ENCODE peak calls at places on chromosomes 4 and X, in four cellular contexts. P, V, G and F are unnamed samples.

GRCh38 chr4:94757192-94758140 is at the start of gene BMPR1B:
- DNase-seq in P (no peak), V (peak; percentile 70), G (peak; percentile 77), F (no peak)

GRCh38 chr4:123994917-123995316 is 598.3 kb downstream of the SPRY1 start:
- DNase-seq in G (peak; percentile 9), V (no peak), P (no peak), F (no peak)

GRCh38 chr4:41067369-41067768 is 147.0 kb downstream of the APBB2 start:
- DNase-seq in V (peak; percentile 75), G (no peak), P (no peak), F (no peak)

GRCh38 chrX:39613997-39614679 is 483.6 kb downstream of the BCOR start:
- DNase-seq in V (no peak), P (no peak), G (no peak), F (peak; percentile 6)

GRCh38 chr4:71456841-71457240 is 118.0 kb downstream of the SLC4A4 start:
- DNase-seq in P (no peak), V (peak; percentile 72), G (peak; percentile 73), F (no peak)

GRCh38 chr4:169124661-169125060 is 114.6 kb upstream of the CBR4 start:
- DNase-seq in P (no peak), V (no peak), G (no peak), F (no peak)

GRCh38 chrX:10620121-10620699 is at the start of gene MID1:
- DNase-seq in V (peak; percentile 87), G (peak; percentile 85), P (peak; percentile 19), F (peak; percentile 10)

GRCh38 chrX:120223374-120223773 is 27.2 kb upstream of the ZBTB33 start:
- DNase-seq in V (no peak), G (no peak), P (no peak), F (no peak)

GRCh38 chrX:154396948-154397887 is 959 bp upstream of the RPL10 start:
- DNase-seq in P (peak; percentile 41), V (peak; percentile 70), G (peak; percentile 54), F (peak; percentile 64)

GRCh38 chr4:88573286-88573994 is 18.8 kb upstream of the HERC3 start:
- DNase-seq in G (no peak), V (no peak), P (no peak), F (no peak)

GRCh38 chr4:113398441-113399143 is 349.1 kb downstream of the ANK2 start:
- DNase-seq in P (no peak), G (no peak), V (no peak), F (no peak)

GRCh38 chr4:46270986-46271596 is 118.8 kb downstream of the GABRA2 start:
- DNase-seq in V (peak; percentile 29), P (no peak), G (peak; percentile 3), F (no peak)

GRCh38 chr4:109005523-109005922 is 242.7 kb upstream of the ETNPPL start:
- DNase-seq in P (no peak), V (peak; percentile 51), G (peak; percentile 75), F (no peak)

DNA sequence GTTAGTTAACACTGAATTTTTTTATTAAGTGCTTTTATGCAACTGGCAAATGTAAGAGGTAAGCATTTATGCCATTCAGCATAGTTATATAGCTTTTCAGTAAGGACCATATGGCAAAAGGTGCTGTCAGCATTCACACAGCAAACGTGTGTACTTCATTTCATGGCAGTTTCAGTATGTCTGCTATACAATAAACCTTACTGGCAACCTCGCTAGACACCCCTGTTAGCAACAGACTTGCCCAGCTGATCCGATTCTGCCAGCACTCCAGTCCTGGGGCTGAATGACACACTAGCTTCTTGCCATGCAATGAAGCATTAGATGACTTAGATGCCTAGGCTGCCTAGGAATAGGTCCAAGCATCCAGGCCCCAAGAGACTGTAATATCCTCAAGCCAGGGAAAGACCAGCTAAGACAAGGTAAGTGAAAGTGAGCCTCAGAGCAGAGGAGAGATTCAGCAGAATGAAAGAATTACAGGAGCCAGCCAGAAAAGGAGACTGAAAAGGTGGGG is 47.3 kb upstream of the DOCK11 start:
- DNase-seq in V (no peak), P (no peak), G (peak; percentile 7), F (no peak)
- H3K27ac ChIP-seq in V (no peak overlapping the region), P (no peak overlapping the region), G (no peak overlapping the region), F (no peak overlapping the region)

DNA sequence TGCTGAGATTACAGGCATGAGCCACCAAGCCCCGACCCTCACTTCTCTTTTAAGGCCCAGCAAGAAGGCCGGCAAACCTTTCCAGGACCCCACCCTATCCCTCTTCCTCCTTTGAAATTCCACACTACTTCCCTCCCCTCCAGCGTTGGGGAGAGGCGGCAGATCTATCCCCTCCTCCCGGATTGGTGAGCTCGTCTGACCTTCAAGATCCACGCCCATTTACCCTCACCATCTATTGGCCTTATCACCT is 4.5 kb upstream of the PRICKLE3 start:
- DNase-seq in V (no peak), P (no peak), G (no peak), F (no peak)
- H3K27ac ChIP-seq in V (peak overlapping the region; percentile 66), P (peak overlapping the region; percentile 78), G (peak overlapping the region; percentile 43), F (peak overlapping the region; percentile 55)

GRCh38 chr4:184756399-184756798 is 22.5 kb upstream of the CENPU start:
- DNase-seq in V (peak; percentile 94), P (no peak), G (peak; percentile 51), F (no peak)
- H3K27ac ChIP-seq in V (peak overlapping the region; percentile 13), P (no peak overlapping the region), G (no peak overlapping the region), F (no peak overlapping the region)

GRCh38 chr4:16693641-16694040 is 204.8 kb downstream of the LDB2 start:
- DNase-seq in G (no peak), P (no peak), V (no peak), F (no peak)

GRCh38 chr4:16694491-16695276 is 203.8 kb downstream of the LDB2 start:
- DNase-seq in V (no peak), G (no peak), P (no peak), F (no peak)

GRCh38 chr4:16692493-16692892 is 206.0 kb downstream of the LDB2 start:
- DNase-seq in V (no peak), P (no peak), G (peak; percentile 68), F (no peak)

GRCh38 chr4:16692021-16692420 is 206.4 kb downstream of the LDB2 start:
- DNase-seq in P (no peak), V (no peak), G (no peak), F (no peak)

GRCh38 chr4:16693040-16693506 is 205.4 kb downstream of the LDB2 start:
- DNase-seq in P (no peak), V (no peak), G (no peak), F (no peak)
- H3K27ac ChIP-seq in P (no peak overlapping the region), V (no peak overlapping the region), G (no peak overlapping the region), F (no peak overlapping the region)

DNA sequence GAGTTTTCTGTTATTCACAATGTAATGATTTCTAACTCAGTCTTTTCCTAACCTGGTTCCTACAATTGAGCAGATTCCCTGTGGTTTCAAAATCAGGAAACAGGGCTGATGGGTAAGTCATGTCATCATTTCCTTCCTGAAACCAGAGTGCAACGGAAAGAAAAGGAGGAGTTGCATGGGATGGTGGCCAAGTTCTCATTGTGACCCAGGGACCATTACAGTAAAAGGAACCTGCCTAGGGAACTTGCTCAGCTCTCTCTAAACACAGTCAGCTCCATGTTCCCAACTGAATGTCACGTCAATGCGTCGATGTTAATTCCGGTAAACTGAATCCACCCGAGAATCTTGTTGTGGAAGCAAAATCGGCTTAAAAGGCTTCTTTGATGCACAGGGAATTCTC is 51.2 kb downstream of the LGI2 start:
- DNase-seq in V (peak; percentile 71), G (no peak), P (no peak), F (no peak)
- H3K27ac ChIP-seq in V (no peak overlapping the region), G (no peak overlapping the region), P (peak overlapping the region; percentile 54), F (no peak overlapping the region)

GRCh38 chrX:18884916-18885315 is 99.0 kb downstream of the PHKA2 start:
- DNase-seq in G (no peak), V (peak; percentile 6), P (no peak), F (no peak)
- H3K27ac ChIP-seq in G (no peak overlapping the region), V (no peak overlapping the region), P (no peak overlapping the region), F (no peak overlapping the region)